ENCODE peak calls at places on chromosomes 1 and 21, in eight cellular contexts. B, L, D, V, K, X, O and A are unnamed samples.

GRCh38 chr1:75522389-75522788 is 88.5 kb downstream of the SLC44A5 start:
- DNase-seq in B (no peak), L (no peak), D (no peak), V (no peak), K (no peak), X (no peak), O (no peak), A (no peak)

GRCh38 chr1:57796609-57797008 is 372.7 kb upstream of the DAB1 start:
- DNase-seq in B (no peak), L (no peak), D (no peak), V (no peak), K (no peak), X (no peak), O (no peak), A (no peak)

GRCh38 chr1:64836792-64837191 is 91.9 kb downstream of the RAVER2 start:
- DNase-seq in B (no peak), L (no peak), D (no peak), V (no peak), K (no peak), X (no peak), O (no peak), A (no peak)

GRCh38 chr1:17276568-17276967 is 27.7 kb downstream of the PADI3 start:
- DNase-seq in B (peak), L (no peak), D (no peak), V (no peak), K (no peak), X (no peak), O (no peak), A (no peak)

GRCh38 chr1:24309762-24310485 is 9.2 kb upstream of the GRHL3 start:
- DNase-seq in B (no peak), L (no peak), D (no peak), V (no peak), K (no peak), X (no peak), O (no peak), A (no peak)

GRCh38 chr1:116482490-116482889 is 88.3 kb downstream of the CD58 start:
- DNase-seq in B (no peak), L (peak), D (no peak), V (peak), K (no peak), X (no peak), O (no peak), A (no peak)

GRCh38 chr1:55070291-55070690 is 30.9 kb downstream of the PCSK9 start:
- DNase-seq in B (no peak), L (no peak), D (no peak), V (no peak), K (no peak), X (no peak), O (no peak), A (no peak)

GRCh38 chr1:115976062-115976899 is at the start of gene SLC22A15:
- DNase-seq in B (peak), L (peak), D (peak), V (peak), K (peak), X (peak), O (peak), A (peak)

GRCh38 chr1:54823670-54824069 is 22.5 kb upstream of the TTC22 start:
- DNase-seq in B (no peak), L (no peak), D (no peak), V (no peak), K (no peak), X (no peak), O (no peak), A (no peak)

GRCh38 chr1:173660306-173660705 is 9.3 kb downstream of the ANKRD45 start:
- DNase-seq in B (no peak), L (no peak), D (no peak), V (no peak), K (no peak), X (no peak), O (no peak), A (no peak)

GRCh38 chr1:193537266-193538003 is 351.0 kb upstream of the B3GALT2 start:
- DNase-seq in B (no peak), L (peak), D (peak), V (no peak), K (no peak), X (no peak), O (no peak), A (no peak)

GRCh38 chr1:84855947-84856660 is 36.9 kb downstream of the LPAR3 start:
- DNase-seq in B (no peak), L (no peak), D (no peak), V (peak), K (peak), X (no peak), O (no peak), A (no peak)

GRCh38 chr1:108785264-108785663 is 38.8 kb downstream of the STXBP3 start:
- DNase-seq in B (no peak), L (no peak), D (no peak), V (no peak), K (no peak), X (no peak), O (no peak), A (no peak)

GRCh38 chr1:109610609-109611307 is 8.7 kb downstream of the GNAT2 start:
- DNase-seq in B (no peak), L (no peak), D (no peak), V (no peak), K (peak), X (no peak), O (no peak), A (no peak)

GRCh38 chr1:154427173-154428139 is 22.3 kb downstream of the IL6R start:
- DNase-seq in B (no peak), L (peak), D (no peak), V (peak), K (peak), X (peak), O (no peak), A (no peak)

GRCh38 chr1:156414440-156415064 is 45.5 kb downstream of the RHBG start:
- DNase-seq in B (no peak), L (no peak), D (no peak), V (no peak), K (no peak), X (no peak), O (no peak), A (peak)

GRCh38 chr21:46187814-46188213 is 3.6 kb upstream of the SPATC1L start:
- DNase-seq in B (no peak), L (no peak), D (no peak), V (no peak), K (no peak), X (no peak), O (no peak), A (no peak)

GRCh38 chr21:25898671-25899070 is 163.9 kb downstream of the GABPA start:
- DNase-seq in B (no peak), L (no peak), D (no peak), V (no peak), K (peak), X (no peak), O (no peak), A (no peak)

GRCh38 chr21:25385912-25386474 is 221.3 kb downstream of the MRPL39 start:
- DNase-seq in B (no peak), L (no peak), D (peak), V (no peak), K (peak), X (no peak), O (peak), A (peak)

GRCh38 chr1:171850951-171851350 is 9.7 kb downstream of the DNM3 start:
- DNase-seq in B (no peak), L (no peak), D (no peak), V (no peak), K (no peak), X (no peak), O (no peak), A (no peak)
- TF ChIP-seq CTCF in B (no peak), L (no peak), D (no peak), V (no peak), K (no peak), X (no peak), O (no peak), A (no peak)

DNA sequence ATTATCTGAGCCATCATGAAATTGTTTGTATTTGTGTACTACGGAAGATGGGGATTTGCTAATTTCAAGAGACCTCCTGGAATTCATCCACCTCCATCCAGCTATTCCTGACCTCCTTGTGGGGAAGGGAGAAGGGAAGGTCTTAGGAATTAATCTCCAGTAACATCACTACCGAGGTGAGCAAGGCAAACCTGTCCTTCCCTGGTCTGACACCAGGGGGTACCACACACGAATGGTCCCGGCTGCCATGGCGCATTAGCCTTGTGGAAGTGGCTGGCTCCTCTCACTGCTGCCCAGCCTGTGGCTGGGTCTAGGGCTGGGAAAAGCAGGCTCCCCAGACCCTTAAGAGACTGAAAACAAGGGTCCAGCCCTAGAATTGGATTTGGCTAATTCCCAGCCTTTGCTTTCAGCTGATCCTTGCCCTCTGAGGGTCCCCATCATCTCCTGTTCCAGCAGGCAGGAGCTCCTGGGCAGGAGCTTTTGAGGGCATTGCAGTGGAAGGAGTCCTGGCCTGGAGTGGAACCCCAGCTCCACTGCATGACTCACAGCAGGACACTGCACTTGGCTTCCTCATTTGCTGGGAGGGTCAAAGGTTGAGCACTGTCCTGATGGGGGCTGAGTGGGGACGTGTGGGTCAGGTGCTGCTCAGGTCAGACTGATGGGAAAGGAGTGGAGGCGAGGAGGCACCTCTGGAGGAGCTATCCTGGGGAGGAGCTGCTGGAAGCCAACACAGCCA is 34.8 kb downstream of the RIMS3 start:
- DNase-seq in B (no peak), L (no peak), D (peak), V (no peak), K (peak), X (no peak), O (peak), A (peak)
- TF ChIP-seq CTCF in B (peak), L (peak), D (peak), V (no peak), K (peak), X (peak), O (peak), A (peak)

GRCh38 chr1:201259476-201260235 is 23.6 kb upstream of the PKP1 start:
- DNase-seq in B (no peak), L (no peak), D (no peak), V (peak), K (no peak), X (no peak), O (no peak), A (no peak)

GRCh38 chr1:201260648-201261311 is 22.5 kb upstream of the PKP1 start:
- DNase-seq in B (no peak), L (no peak), D (no peak), V (no peak), K (no peak), X (no peak), O (no peak), A (no peak)

GRCh38 chr1:201260236-201260591 is 23.1 kb upstream of the PKP1 start:
- DNase-seq in B (no peak), L (no peak), D (no peak), V (no peak), K (no peak), X (no peak), O (peak), A (no peak)

GRCh38 chr1:201255470-201256362 is 27.6 kb upstream of the PKP1 start:
- DNase-seq in B (no peak), L (no peak), D (no peak), V (no peak), K (no peak), X (no peak), O (no peak), A (no peak)

GRCh38 chr1:201258763-201259230 is 24.5 kb upstream of the PKP1 start:
- DNase-seq in B (no peak), L (no peak), D (no peak), V (no peak), K (no peak), X (no peak), O (no peak), A (no peak)
- TF ChIP-seq CTCF in B (no peak), L (no peak), D (no peak), V (no peak), K (no peak), X (no peak), O (no peak), A (no peak)

GRCh38 chr1:235013512-235013911 is 115.1 kb downstream of the TOMM20 start:
- DNase-seq in B (no peak), L (no peak), D (no peak), V (no peak), K (no peak), X (no peak), O (no peak), A (no peak)

GRCh38 chr1:235011599-235012435 is 116.8 kb downstream of the TOMM20 start:
- DNase-seq in B (peak), L (peak), D (peak), V (peak), K (peak), X (peak), O (peak), A (no peak)

GRCh38 chr1:235014756-235015155 is 113.9 kb downstream of the TOMM20 start:
- DNase-seq in B (no peak), L (no peak), D (no peak), V (no peak), K (no peak), X (no peak), O (no peak), A (no peak)

GRCh38 chr1:235011064-235011598 is 117.5 kb downstream of the TOMM20 start:
- DNase-seq in B (no peak), L (no peak), D (peak), V (no peak), K (no peak), X (no peak), O (no peak), A (no peak)

DNA sequence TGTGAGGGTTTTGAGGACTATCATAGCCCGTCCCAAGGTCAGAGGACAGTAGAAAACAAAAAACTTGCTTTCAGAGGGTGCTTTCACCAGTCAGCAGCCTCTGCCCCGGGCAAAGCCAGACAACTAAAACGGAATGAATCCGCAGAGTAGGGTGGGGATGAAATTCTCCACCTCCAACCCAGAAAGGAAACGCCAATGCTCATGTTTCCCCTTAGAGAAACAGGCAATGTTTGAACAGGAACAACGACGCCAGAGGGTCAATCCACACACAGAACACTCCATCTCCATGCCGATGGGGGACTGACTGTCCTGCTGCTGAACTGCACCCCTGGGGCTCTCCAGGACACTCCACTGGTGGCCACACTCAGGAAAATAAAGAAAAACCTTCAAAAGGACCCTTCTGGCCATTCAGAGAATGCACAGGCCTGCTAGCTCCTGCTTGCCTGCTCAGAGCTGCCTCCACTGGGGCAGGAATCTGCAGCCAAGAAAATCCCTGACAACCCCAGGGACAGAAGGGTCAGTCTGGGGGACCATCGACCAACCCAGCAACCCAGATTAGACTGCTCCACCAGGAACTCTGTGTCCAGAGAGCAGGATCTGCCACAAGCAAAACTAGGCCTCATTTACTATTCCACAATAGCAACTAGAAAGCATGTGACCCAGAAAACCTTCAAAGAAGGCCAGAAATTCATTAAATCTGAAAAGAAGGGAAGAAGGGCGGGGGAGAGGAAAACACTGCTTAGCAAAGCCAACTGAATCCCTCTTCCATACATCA is 116.0 kb downstream of the TOMM20 start:
- DNase-seq in B (no peak), L (no peak), D (no peak), V (no peak), K (no peak), X (no peak), O (no peak), A (no peak)
- TF ChIP-seq CTCF in B (no peak), L (no peak), D (no peak), V (no peak), K (no peak), X (no peak), O (no peak), A (no peak)

GRCh38 chr1:150256193-150256548 is 1.4 kb upstream of the CA14 start:
- DNase-seq in B (no peak), L (no peak), D (no peak), V (no peak), K (no peak), X (no peak), O (no peak), A (no peak)
- TF ChIP-seq CTCF in B (no peak), L (no peak), D (no peak), V (no peak), K (no peak), X (no peak), O (no peak), A (no peak)